ENCODE peak calls at places on chromosomes 13 and 19, in five cellular contexts. T, Q, O, E and R are unnamed samples.

GRCh38 chr13:43489168-43489730 is 297.5 kb downstream of the ENOX1 start:
- DNase-seq in T (no peak), Q (no peak), O (no peak), E (no peak), R (no peak)

GRCh38 chr19:2805261-2805900 is 14.3 kb upstream of the ZNF554 start:
- DNase-seq in T (no peak), Q (no peak), O (no peak), E (no peak), R (no peak)

GRCh38 chr13:83065136-83065535 is 817.1 kb downstream of the SLITRK1 start:
- DNase-seq in T (peak), Q (no peak), O (no peak), E (no peak), R (peak)

GRCh38 chr13:63345835-63346234 is 1930.2 kb upstream of the PCDH20 start:
- DNase-seq in T (no peak), Q (peak), O (no peak), E (no peak), R (no peak)

GRCh38 chr19:18397242-18398202 is at the start of gene LRRC25:
- DNase-seq in T (no peak), Q (no peak), O (peak), E (no peak), R (no peak)

GRCh38 chr19:6626764-6627163 is 35.8 kb upstream of the CD70 start:
- DNase-seq in T (no peak), Q (no peak), O (peak), E (no peak), R (no peak)

GRCh38 chr13:46109451-46109850 is 4.6 kb upstream of the CPB2 start:
- DNase-seq in T (no peak), Q (no peak), O (no peak), E (no peak), R (no peak)

GRCh38 chr19:13847033-13847899 is 29.7 kb upstream of the NANOS3 start:
- DNase-seq in T (no peak), Q (peak), O (peak), E (peak), R (peak)

GRCh38 chr13:99995503-99996176 is 14.1 kb downstream of the ZIC2 start:
- DNase-seq in T (no peak), Q (no peak), O (no peak), E (no peak), R (no peak)

GRCh38 chr13:42137856-42138537 is 89.5 kb downstream of the DGKH start:
- DNase-seq in T (no peak), Q (no peak), O (no peak), E (no peak), R (no peak)

GRCh38 chr13:97875218-97875617 is 78.3 kb upstream of the IPO5 start:
- DNase-seq in T (no peak), Q (no peak), O (no peak), E (no peak), R (no peak)

GRCh38 chr13:47503468-47503867 is 497.6 kb downstream of the SUCLA2 start:
- DNase-seq in T (no peak), Q (peak), O (no peak), E (no peak), R (no peak)

GRCh38 chr13:31919241-31919640 is 112.3 kb upstream of the FRY start:
- DNase-seq in T (no peak), Q (no peak), O (no peak), E (no peak), R (no peak)

GRCh38 chr13:44271915-44272341 is 101.7 kb upstream of the SERP2 start:
- DNase-seq in T (no peak), Q (no peak), O (no peak), E (no peak), R (no peak)

GRCh38 chr19:14073232-14073924 is 792 bp downstream of the MISP3 start:
- DNase-seq in T (peak), Q (peak), O (peak), E (peak), R (no peak)

GRCh38 chr13:104823071-104823470 is 1712.4 kb downstream of the EFNB2 start:
- DNase-seq in T (no peak), Q (no peak), O (peak), E (no peak), R (no peak)

GRCh38 chr13:45055902-45056648 is 64.2 kb upstream of the GTF2F2 start:
- DNase-seq in T (peak), Q (peak), O (no peak), E (no peak), R (peak)

GRCh38 chr13:107842562-107843180 is 372.7 kb downstream of the LIG4 start:
- DNase-seq in T (no peak), Q (peak), O (no peak), E (no peak), R (no peak)

GRCh38 chr19:47369923-47370625 is 21.0 kb downstream of the DHX34 start:
- DNase-seq in T (peak), Q (no peak), O (no peak), E (no peak), R (no peak)

GRCh38 chr19:7815325-7815724 is 14.7 kb upstream of the EVI5L start:
- DNase-seq in T (no peak), Q (no peak), O (no peak), E (no peak), R (no peak)

GRCh38 chr19:6803036-6803404 is 30.5 kb downstream of the VAV1 start:
- DNase-seq in T (no peak), Q (no peak), O (peak), E (no peak), R (no peak)

GRCh38 chr13:43934273-43934672 is 54.6 kb downstream of the LACC1 start:
- DNase-seq in T (no peak), Q (peak), O (no peak), E (no peak), R (no peak)

GRCh38 chr19:47679251-47679900 is 33.8 kb upstream of the EHD2 start:
- DNase-seq in T (no peak), Q (no peak), O (no peak), E (no peak), R (no peak)

GRCh38 chr19:3357362-3357730 is 9.0 kb upstream of the NFIC start:
- DNase-seq in T (no peak), Q (no peak), O (no peak), E (no peak), R (no peak)

GRCh38 chr19:3370214-3370720 is 3.9 kb downstream of the NFIC start:
- DNase-seq in T (no peak), Q (no peak), O (no peak), E (no peak), R (no peak)

GRCh38 chr13:82062772-82063171 is 1721.8 kb upstream of the SPRY2 start:
- DNase-seq in T (no peak), Q (peak), O (no peak), E (no peak), R (no peak)

GRCh38 chr19:29873024-29873800 is 61.4 kb downstream of the CCNE1 start:
- DNase-seq in T (no peak), Q (peak), O (peak), E (peak), R (no peak)

GRCh38 chr19:46610851-46611770 is 10.0 kb downstream of the CALM3 start:
- DNase-seq in T (no peak), Q (no peak), O (peak), E (no peak), R (peak)

GRCh38 chr19:11016591-11016990 is 55.8 kb downstream of the SMARCA4 start:
- DNase-seq in T (no peak), Q (no peak), O (no peak), E (no peak), R (no peak)

GRCh38 chr19:3360494-3361383 is 5.6 kb upstream of the NFIC start:
- DNase-seq in T (no peak), Q (peak), O (peak), E (no peak), R (peak)

GRCh38 chr19:19866599-19867248 is 1.0 kb downstream of the ZNF253 start:
- DNase-seq in T (no peak), Q (no peak), O (peak), E (peak), R (peak)

GRCh38 chr13:99982021-99982740 is 597 bp downstream of the ZIC2 start:
- DNase-seq in T (no peak), Q (no peak), O (no peak), E (peak), R (no peak)

GRCh38 chr19:43781630-43782310 is 997 bp upstream of the KCNN4 start:
- DNase-seq in T (no peak), Q (peak), O (peak), E (no peak), R (no peak)

GRCh38 chr13:112984501-112984900 is 15.5 kb downstream of the MCF2L start:
- DNase-seq in T (no peak), Q (no peak), O (no peak), E (no peak), R (no peak)

GRCh38 chr13:67372868-67373464 is 142.8 kb upstream of the PCDH9 start:
- DNase-seq in T (no peak), Q (no peak), O (no peak), E (no peak), R (no peak)
- TF ChIP-seq CTCF in T (no peak), Q (no peak), O (no peak), E (no peak), R (no peak)

GRCh38 chr19:31066385-31066784 is 282.9 kb downstream of the TSHZ3 start:
- DNase-seq in T (peak), Q (peak), O (no peak), E (no peak), R (no peak)
- H3K4me3 ChIP-seq in T (no peak), Q (no peak), O (no peak), E (no peak), R (no peak)

GRCh38 chr13:28138012-28138755 is at the start of gene PAN3:
- DNase-seq in T (peak), Q (peak), O (peak), E (peak), R (peak)

GRCh38 chr13:28140433-28141125 is 2.2 kb downstream of the PAN3 start:
- DNase-seq in T (no peak), Q (peak), O (no peak), E (no peak), R (no peak)

GRCh38 chr13:28137556-28137955 is 789 bp upstream of the PAN3 start:
- DNase-seq in T (no peak), Q (peak), O (no peak), E (no peak), R (no peak)

GRCh38 chr13:28136916-28137315 is 1.4 kb upstream of the PAN3 start:
- DNase-seq in T (no peak), Q (peak), O (peak), E (no peak), R (no peak)

DNA sequence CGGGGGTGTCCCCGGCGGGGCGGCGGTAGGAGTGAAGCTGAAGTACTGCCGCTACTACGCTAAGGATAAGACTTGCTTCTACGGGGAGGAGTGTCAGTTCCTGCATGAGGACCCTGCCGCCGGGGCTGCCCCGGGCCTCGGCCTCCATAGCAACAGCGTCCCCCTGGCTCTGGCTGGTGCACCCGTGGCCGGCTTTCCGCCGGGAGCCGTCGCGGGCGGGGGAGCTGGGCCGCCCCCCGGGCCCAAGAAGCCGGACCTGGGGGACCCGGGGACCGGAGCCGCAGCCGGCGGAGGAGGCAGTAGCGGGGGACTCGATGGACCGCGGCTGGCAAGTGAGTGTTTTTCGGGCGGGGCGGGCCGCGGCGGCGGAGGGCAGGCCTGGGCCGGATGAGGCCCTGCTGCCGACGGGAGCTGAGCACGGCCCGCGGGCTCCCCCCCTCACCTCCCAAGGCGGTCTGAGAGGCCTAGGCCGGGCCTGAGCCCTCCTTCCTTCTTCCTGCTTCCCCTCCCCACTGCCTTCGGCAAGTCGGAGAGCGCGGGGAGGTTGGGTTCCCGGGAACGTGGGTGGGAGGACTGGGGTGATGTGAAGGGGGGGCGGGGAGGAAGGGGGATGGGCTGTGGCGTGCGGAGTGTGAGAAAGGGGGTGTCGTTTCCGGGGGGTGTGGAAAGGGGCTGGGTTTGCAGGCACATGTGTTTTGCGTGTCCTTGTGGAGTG is 568 bp downstream of the PAN3 start:
- DNase-seq in T (peak), Q (peak), O (peak), E (peak), R (peak)
- TF ChIP-seq CTCF in T (no peak), Q (no peak), O (no peak), E (no peak), R (no peak)

GRCh38 chr19:53157601-53158000 is 1.3 kb downstream of the ZNF347 start:
- DNase-seq in T (no peak), Q (peak), O (no peak), E (no peak), R (no peak)
- H3K4me3 ChIP-seq in T (peak), Q (peak), O (peak), E (no peak), R (no peak)